ENCODE peak calls at places on chromosomes 16 and 17, in eight cellular contexts. V is choroid plexus epithelial cell, S is cardiac fibroblast, P is psoas muscle, Q is fibroblast of lung, W is hepatocyte, E is A549, F is tibial artery. G is an unnamed sample.

GRCh38 chr17:66677201-66677981 is 157.5 kb upstream of the CACNG5 start:
- DNase-seq in Q (peak), W (no peak), E (no peak), P (no peak), F (no peak), V (peak), S (peak), G (peak)

GRCh38 chr16:11079657-11080187 is 135.4 kb downstream of the CLEC16A start:
- DNase-seq in V (peak), F (no peak), Q (peak), S (peak), W (peak), E (no peak), P (no peak), G (peak)

GRCh38 chr16:8631373-8631772 is 9.9 kb downstream of the METTL22 start:
- DNase-seq in F (no peak), V (no peak), P (no peak), Q (no peak), W (no peak), E (no peak), S (no peak), G (no peak)

GRCh38 chr17:1725642-1726511 is 1.4 kb downstream of the WDR81 start:
- DNase-seq in F (no peak), V (no peak), S (no peak), P (no peak), E (no peak), W (no peak), Q (no peak), G (no peak)

GRCh38 chr17:82648761-82649474 is 674 bp upstream of the WDR45B start:
- DNase-seq in W (no peak), S (no peak), Q (no peak), V (no peak), F (peak), E (no peak), P (peak), G (no peak)

GRCh38 chr17:74770498-74771318 is 5.4 kb downstream of the NAT9 start:
- DNase-seq in Q (no peak), F (no peak), S (peak), V (peak), W (peak), P (peak), E (peak), G (no peak)

GRCh38 chr16:85614338-85615013 is 1.4 kb downstream of the GSE1 start:
- DNase-seq in P (no peak), E (peak), Q (no peak), W (no peak), S (no peak), V (no peak), F (no peak), G (no peak)

GRCh38 chr16:20676867-20677266 is 20.6 kb downstream of the ACSM1 start:
- DNase-seq in E (no peak), Q (no peak), W (no peak), S (no peak), F (no peak), P (no peak), V (no peak), G (no peak)

GRCh38 chr17:66957343-66957742 is 7.2 kb upstream of the CACNG4 start:
- DNase-seq in V (no peak), F (no peak), S (no peak), W (no peak), Q (no peak), E (no peak), P (no peak), G (no peak)

GRCh38 chr17:73613947-73614655 is 30.1 kb downstream of the SDK2 start:
- DNase-seq in S (no peak), P (no peak), F (no peak), V (peak), E (no peak), Q (no peak), W (no peak), G (peak)

GRCh38 chr16:49953090-49953489 is 71.9 kb upstream of the CNEP1R1 start:
- DNase-seq in Q (no peak), V (no peak), S (no peak), F (no peak), E (no peak), W (no peak), P (no peak), G (no peak)

DNA sequence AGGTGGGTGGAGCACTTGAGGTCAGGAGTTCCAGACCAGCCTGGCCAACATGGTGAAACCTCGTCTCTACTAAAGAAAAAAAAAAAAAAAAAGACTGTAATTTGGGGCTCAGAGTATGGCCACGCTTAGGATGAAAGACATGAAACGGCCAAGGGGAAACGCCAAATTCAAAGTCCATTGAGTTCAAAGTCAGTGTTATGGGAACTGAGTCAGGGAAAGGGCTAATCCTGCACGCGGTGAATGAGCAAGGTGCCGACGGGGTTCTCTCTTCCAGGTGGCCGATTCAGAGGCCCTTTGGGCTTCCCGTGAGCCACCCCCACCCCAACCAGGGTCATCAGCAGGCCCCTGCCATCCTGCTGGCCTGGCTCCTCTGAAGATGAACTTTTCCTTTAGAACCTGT is 7.5 kb upstream of the OSGIN1 start:
- DNase-seq in V (no peak), Q (no peak), S (no peak), P (no peak), W (no peak), E (no peak), F (no peak), G (no peak)
- H3K4me3 ChIP-seq in V (no peak), Q (no peak), S (no peak), P (no peak), W (no peak), E (no peak), F (no peak), G (no peak)

GRCh38 chr17:10697092-10698081 is at the start of the genes ADPRM and SCO1:
- DNase-seq in P (peak), V (peak), Q (peak), W (peak), F (peak), E (peak), S (peak), G (peak)
- TF ChIP-seq CTCF in P (peak), V (peak), Q (peak), W (peak), F (no peak), E (peak), S (peak), G (peak)

GRCh38 chr17:27938864-27939263 is 45.7 kb upstream of the LYRM9 start:
- DNase-seq in W (no peak), V (no peak), P (no peak), Q (no peak), S (no peak), F (no peak), E (no peak), G (no peak)
- H3K4me3 ChIP-seq in W (no peak), V (no peak), P (no peak), Q (no peak), S (no peak), F (no peak), E (no peak), G (no peak)

DNA sequence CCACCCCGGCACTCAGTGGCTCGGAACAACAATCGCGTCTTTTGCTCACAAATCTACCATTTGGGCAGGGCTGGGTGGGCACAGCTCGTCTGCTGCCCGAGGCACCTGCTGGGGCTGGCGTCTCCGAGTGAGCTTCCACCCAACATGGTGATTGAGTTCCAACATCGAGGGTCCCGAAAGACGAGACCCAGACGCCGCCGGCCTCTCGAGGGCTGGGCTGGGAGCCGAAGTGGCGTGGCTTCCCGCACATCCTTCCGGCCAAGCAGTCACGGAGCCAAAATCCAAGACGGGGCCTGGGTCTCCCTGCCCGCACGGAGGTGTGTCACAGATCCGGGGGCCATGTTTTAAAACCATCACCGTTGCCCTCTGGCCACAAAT is 7.5 kb upstream of the ZFPM1 start:
- DNase-seq in W (no peak), F (no peak), V (no peak), Q (no peak), E (no peak), S (no peak), P (no peak), G (no peak)
- TF ChIP-seq CTCF in W (no peak), F (no peak), V (no peak), Q (no peak), E (no peak), S (no peak), P (no peak), G (no peak)

DNA sequence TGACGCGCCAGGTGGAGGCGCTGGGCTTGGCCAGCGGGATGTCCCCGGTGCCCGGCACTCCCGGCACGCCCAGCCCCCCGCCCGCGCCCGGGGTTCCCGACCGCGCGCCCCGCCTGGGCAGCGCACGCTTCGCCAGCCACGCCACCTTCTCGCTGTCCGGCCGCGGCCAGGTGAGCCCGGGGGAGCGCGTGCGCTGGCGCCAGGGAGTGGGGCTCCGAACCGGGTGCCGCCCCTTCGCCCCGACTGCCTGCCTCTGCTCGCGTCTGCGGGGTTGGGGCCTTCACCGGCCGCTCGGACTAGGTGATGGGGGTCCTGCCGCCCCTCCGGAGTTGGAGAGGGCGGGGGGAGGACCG is 482 bp downstream of the SMTNL2 start:
- DNase-seq in S (no peak), Q (no peak), V (no peak), F (no peak), W (no peak), E (no peak), P (no peak), G (no peak)
- H3K4me3 ChIP-seq in S (peak), Q (no peak), V (no peak), F (peak), W (peak), E (peak), P (peak), G (no peak)

GRCh38 chr16:7405166-7405565 is 72.5 kb downstream of the RBFOX1 start:
- DNase-seq in Q (no peak), W (peak), F (no peak), E (no peak), V (no peak), S (no peak), P (peak), G (peak)
- TF ChIP-seq CTCF in Q (no peak), W (peak), F (no peak), E (no peak), V (no peak), S (no peak), P (peak), G (peak)

DNA sequence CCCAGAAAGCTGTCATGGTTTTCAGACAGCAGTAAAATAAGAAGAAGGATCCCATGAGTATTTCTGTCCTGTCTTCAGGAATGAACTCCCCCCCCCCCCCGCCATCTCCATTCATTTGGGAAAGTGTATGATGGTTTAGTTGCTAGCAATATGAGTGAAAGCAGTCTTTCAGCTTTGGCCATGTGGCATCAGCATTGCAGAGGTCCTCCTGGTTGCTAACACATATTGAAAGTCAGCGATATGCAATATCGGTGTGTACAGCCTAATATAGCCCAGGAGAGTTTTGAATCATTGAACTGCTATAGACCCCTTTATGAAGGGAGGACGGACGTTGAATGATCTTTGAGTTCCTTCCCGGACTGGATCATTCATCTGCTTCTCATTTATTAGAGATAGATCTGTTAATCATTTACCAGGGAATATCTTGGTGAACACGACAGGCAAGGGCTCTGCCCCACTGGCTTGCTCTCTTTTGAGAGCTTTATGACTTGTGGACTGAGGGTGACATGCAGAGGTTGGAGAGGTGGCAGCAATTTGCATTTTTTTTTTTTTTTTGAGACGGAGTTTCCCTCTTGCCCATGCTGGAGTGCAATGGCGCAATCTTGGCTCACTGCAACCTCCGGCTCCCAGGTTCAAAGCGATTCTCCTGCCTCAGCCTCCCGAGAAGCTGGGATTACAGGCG is 25.2 kb downstream of the DEF8 start:
- DNase-seq in S (no peak), F (no peak), V (no peak), W (peak), E (no peak), P (no peak), Q (no peak), G (no peak)
- H3K4me3 ChIP-seq in S (no peak), F (peak), V (peak), W (no peak), E (peak), P (peak), Q (peak), G (peak)

GRCh38 chr16:2155091-2156024 is at the start of gene TRAF7:
- DNase-seq in P (peak), V (peak), Q (peak), F (peak), W (peak), E (peak), S (peak), G (peak)
- TF ChIP-seq CTCF in P (no peak), V (no peak), Q (no peak), F (peak), W (no peak), E (no peak), S (no peak), G (no peak)

DNA sequence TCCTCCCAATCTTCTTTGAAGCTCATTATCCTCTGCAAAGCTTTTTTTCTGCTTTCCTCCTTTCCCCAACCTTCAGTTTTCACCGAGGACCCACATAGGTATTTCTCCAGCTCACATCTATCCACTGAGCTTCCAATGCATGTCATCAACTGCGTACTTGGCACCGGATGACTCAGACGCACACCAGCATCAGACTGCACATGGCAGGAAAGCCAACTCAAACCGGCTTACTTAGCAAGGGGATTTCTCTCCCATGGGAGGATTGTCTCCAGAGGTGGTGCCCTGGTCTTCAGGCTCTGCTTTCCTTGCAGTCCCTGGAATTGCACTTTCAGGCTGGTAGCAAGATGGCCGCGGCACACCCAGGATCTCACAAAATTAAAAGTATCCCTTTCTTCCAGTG is 1.7 kb upstream of the AKTIP start:
- DNase-seq in E (no peak), Q (peak), W (no peak), S (peak), V (peak), P (no peak), F (no peak), G (peak)
- H3K4me3 ChIP-seq in E (no peak), Q (no peak), W (no peak), S (no peak), V (no peak), P (peak), F (peak), G (no peak)

G was measured in AG10803.